ENCODE peak calls at places on chromosomes 13 and 19, in six cellular contexts. W is MM.1S, H is transverse colon, Q is mucosa of descending colon, A is colonic mucosa, N is GM12878. T is an unnamed sample.
A peak's percentile ranks its signal among the peaks of the same experiment; 100 is the strongest.

GRCh38 chr13:32538234-32538620 is 368 bp downstream of the N4BP2L2 start:
- DNase-seq in H (no peak), W (peak; percentile 70), N (no peak), Q (peak; percentile 81), A (no peak), T (peak; percentile 79)

GRCh38 chr19:49338691-49339363 is 3.6 kb downstream of the CD37 start:
- DNase-seq in Q (peak; percentile 96), N (no peak), A (peak; percentile 96), H (peak; percentile 90), W (no peak), T (peak; percentile 51)

GRCh38 chr19:31633014-31633413 is 283.8 kb upstream of the TSHZ3 start:
- DNase-seq in W (no peak), A (no peak), Q (peak; percentile 5), H (peak; percentile 13), N (no peak), T (no peak)

GRCh38 chr19:48443262-48443661 is 2.5 kb upstream of the GRWD1 start:
- DNase-seq in H (no peak), N (no peak), Q (no peak), W (no peak), A (no peak), T (no peak)

GRCh38 chr13:44407379-44407778 is 33.8 kb downstream of the SERP2 start:
- DNase-seq in Q (no peak), A (no peak), W (no peak), N (no peak), H (no peak), T (no peak)

GRCh38 chr19:5057860-5058259 is 88.9 kb downstream of the KDM4B start:
- DNase-seq in Q (no peak), H (no peak), A (no peak), W (no peak), N (no peak), T (no peak)

GRCh38 chr13:30119476-30119875 is 187.9 kb downstream of the KATNAL1 start:
- DNase-seq in W (no peak), N (no peak), Q (peak; percentile 46), H (peak; percentile 30), A (no peak), T (no peak)

GRCh38 chr13:49749852-49750251 is 42.6 kb downstream of the KPNA3 start:
- DNase-seq in N (no peak), A (no peak), H (no peak), W (no peak), Q (no peak), T (no peak)

GRCh38 chr13:23644527-23644926 is 74.3 kb downstream of the TNFRSF19 start:
- DNase-seq in W (no peak), Q (no peak), A (no peak), H (no peak), N (no peak), T (no peak)

GRCh38 chr13:25046985-25047660 is 48.8 kb upstream of the PABPC3 start:
- DNase-seq in N (no peak), H (no peak), W (no peak), Q (no peak), A (no peak), T (no peak)

GRCh38 chr13:69565334-69565733 is 542.3 kb upstream of the ATXN8OS start:
- DNase-seq in A (peak; percentile 20), Q (peak; percentile 35), N (peak; percentile 12), W (no peak), H (peak; percentile 12), T (no peak)

GRCh38 chr13:35496761-35497386 is 20.4 kb upstream of the MAB21L1 start:
- DNase-seq in W (no peak), N (no peak), A (no peak), H (no peak), Q (no peak), T (no peak)

GRCh38 chr19:7552781-7553180 is 17.3 kb downstream of the PNPLA6 start:
- DNase-seq in W (no peak), A (no peak), Q (no peak), H (no peak), N (no peak), T (no peak)

GRCh38 chr13:32059511-32059984 is 28.0 kb downstream of the FRY start:
- DNase-seq in N (no peak), H (no peak), A (no peak), Q (no peak), W (no peak), T (no peak)

GRCh38 chr19:12937243-12938053 is 961 bp upstream of the CALR start:
- DNase-seq in A (peak; percentile 66), H (peak; percentile 48), N (no peak), Q (peak; percentile 49), W (peak; percentile 64), T (peak; percentile 48)

GRCh38 chr13:98992355-98992754 is 14.5 kb upstream of the DOCK9 start:
- DNase-seq in A (no peak), H (no peak), Q (no peak), W (no peak), N (no peak), T (no peak)

GRCh38 chr19:13839938-13840750 is 36.8 kb upstream of the NANOS3 start:
- DNase-seq in N (no peak), Q (peak; percentile 90), H (peak; percentile 91), W (no peak), A (peak; percentile 91), T (no peak)

GRCh38 chr19:8654591-8655339 is 24.3 kb downstream of the NFILZ start:
- DNase-seq in A (peak; percentile 35), N (no peak), H (peak; percentile 50), Q (peak; percentile 40), W (peak; percentile 59), T (peak; percentile 50)

GRCh38 chr19:39177110-39177699 is 19.6 kb upstream of the NCCRP1 start:
- DNase-seq in W (no peak), N (no peak), H (no peak), Q (no peak), A (no peak), T (no peak)

GRCh38 chr19:39174558-39175544 is 21.9 kb upstream of the NCCRP1 start:
- DNase-seq in Q (no peak), W (no peak), H (no peak), A (no peak), N (no peak), T (no peak)

GRCh38 chr19:39174142-39174541 is 22.6 kb upstream of the NCCRP1 start:
- DNase-seq in N (no peak), A (no peak), W (no peak), Q (no peak), H (no peak), T (no peak)

GRCh38 chr19:39173502-39173991 is 23.2 kb upstream of the NCCRP1 start:
- DNase-seq in W (no peak), N (no peak), H (no peak), Q (no peak), A (no peak), T (no peak)

GRCh38 chr19:39175564-39175963 is 21.2 kb upstream of the NCCRP1 start:
- DNase-seq in H (no peak), A (no peak), W (no peak), N (no peak), Q (no peak), T (no peak)
- H3K36me3 ChIP-seq in H (no peaks in the 10 kb centered on the region), A (peaks cover 15% of the 10 kb centered on the region), W (no peaks in the 10 kb centered on the region), N (peaks cover 22% of the 10 kb centered on the region), Q (peaks cover 3% of the 10 kb centered on the region), T (peaks cover 6% of the 10 kb centered on the region)

GRCh38 chr13:74066937-74067336 is 67.3 kb downstream of the KLF12 start:
- DNase-seq in H (no peak), W (no peak), Q (no peak), N (no peak), A (no peak), T (no peak)

GRCh38 chr13:74062933-74063332 is 71.3 kb downstream of the KLF12 start:
- DNase-seq in W (peak; percentile 83), Q (peak; percentile 19), N (peak; percentile 52), H (peak; percentile 23), A (peak; percentile 24), T (peak; percentile 53)

GRCh38 chr13:74064805-74065204 is 69.4 kb downstream of the KLF12 start:
- DNase-seq in Q (no peak), W (no peak), H (no peak), N (no peak), A (no peak), T (no peak)

GRCh38 chr13:74061939-74062595 is 72.1 kb downstream of the KLF12 start:
- DNase-seq in W (peak; percentile 85), H (no peak), Q (peak; percentile 29), N (peak; percentile 55), A (no peak), T (peak; percentile 47)

DNA sequence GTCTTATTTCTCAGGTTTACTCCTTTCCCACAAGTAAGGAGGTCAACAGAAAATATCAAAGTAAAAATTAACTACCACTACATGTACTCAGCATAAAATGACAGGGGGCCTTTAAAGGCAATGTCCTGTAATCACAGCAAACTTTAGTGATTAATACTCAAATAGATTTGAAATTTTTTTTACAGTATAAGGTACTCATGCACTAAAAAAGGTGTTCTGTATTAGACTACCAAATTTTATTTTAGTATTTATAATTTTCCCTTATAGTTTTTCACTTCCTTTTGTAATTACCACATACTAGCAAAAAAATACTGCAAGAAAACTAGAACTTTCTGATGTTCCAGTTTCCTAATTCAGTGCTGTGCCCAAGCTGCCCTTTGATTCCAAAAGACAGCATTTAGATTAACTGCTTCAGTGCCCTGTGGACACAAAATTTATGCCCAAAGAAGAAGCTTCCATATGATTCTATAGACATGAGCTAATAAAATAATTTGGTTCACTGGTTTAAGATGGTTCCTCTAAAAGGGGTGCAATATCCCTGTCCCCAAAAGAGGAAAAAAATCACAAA is 70.6 kb downstream of the KLF12 start:
- DNase-seq in A (no peak), N (no peak), H (no peak), W (no peak), Q (no peak), T (no peak)
- H3K4me3 ChIP-seq in A (no peak overlapping the region), N (peak overlapping the region; percentile 59), H (no peak overlapping the region), W (peak overlapping the region; percentile 53), Q (no peak overlapping the region), T (no peak overlapping the region)

DNA sequence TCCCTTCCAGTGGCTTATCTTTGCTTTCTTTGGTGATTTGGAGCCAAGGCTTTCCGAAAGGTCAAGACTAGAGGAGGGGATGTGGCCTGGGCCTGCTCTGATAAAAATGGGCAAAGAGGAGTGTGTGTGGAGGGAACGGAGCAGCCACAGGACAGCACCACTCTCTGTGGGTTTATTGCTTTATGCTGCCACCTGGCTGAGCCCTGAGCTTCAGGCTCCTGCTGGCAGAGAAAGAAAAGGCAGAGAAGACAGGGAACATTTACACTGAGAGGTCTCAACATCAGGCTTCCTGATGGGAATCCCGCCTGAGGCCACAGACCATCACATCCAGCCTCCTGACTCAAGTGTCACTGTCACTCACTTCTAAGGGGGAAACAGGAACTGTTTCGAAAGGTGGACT is 9.2 kb upstream of the GSX1 start:
- DNase-seq in W (no peak), N (no peak), A (no peak), H (no peak), Q (no peak), T (no peak)
- TF ChIP-seq CTCF in W (no peak), N (no peak), A (no peak), H (no peak), Q (no peak), T (peak; percentile 39)

GRCh38 chr19:16659464-16659831 is 496 bp downstream of the SMIM7 start:
- DNase-seq in Q (no peak), W (no peak), H (no peak), N (no peak), A (no peak), T (no peak)

GRCh38 chr19:16654151-16654550 is 5.8 kb downstream of the SMIM7 start:
- DNase-seq in N (no peak), H (no peak), W (no peak), Q (no peak), A (no peak), T (no peak)

GRCh38 chr19:16654621-16655020 is 5.3 kb downstream of the SMIM7 start:
- DNase-seq in Q (no peak), H (no peak), W (no peak), N (no peak), A (no peak), T (no peak)

GRCh38 chr19:16657384-16657783 is 2.6 kb downstream of the SMIM7 start:
- DNase-seq in A (no peak), N (no peak), Q (no peak), H (no peak), W (no peak), T (no peak)

GRCh38 chr19:16655727-16656126 is 4.2 kb downstream of the SMIM7 start:
- DNase-seq in W (no peak), Q (no peak), N (no peak), H (no peak), A (no peak), T (no peak)
- H3K36me3 ChIP-seq in W (peaks cover 3% of the 10 kb centered on the region), Q (peaks cover 6% of the 10 kb centered on the region), N (peaks cover 17% of the 10 kb centered on the region), H (no peaks in the 10 kb centered on the region), A (peaks cover 17% of the 10 kb centered on the region), T (peaks cover 35% of the 10 kb centered on the region)

T was measured in GM06990.